ENCODE peak calls at places on chromosomes 13 and 19, in seven cellular contexts. H, A, M, U, P, D and F are unnamed samples.

GRCh38 chr19:55386515-55386947 is 799 bp downstream of the RPL28 start:
- DNase-seq in P (no peak), D (no peak), A (no peak), H (no peak), U (no peak), M (peak), F (no peak)

GRCh38 chr13:67390462-67391093 is 160.4 kb upstream of the PCDH9 start:
- DNase-seq in M (no peak), P (no peak), U (no peak), D (no peak), A (no peak), H (no peak), F (no peak)

GRCh38 chr13:32048816-32049215 is 17.2 kb downstream of the FRY start:
- DNase-seq in A (no peak), H (no peak), U (no peak), P (no peak), D (no peak), M (no peak), F (no peak)

GRCh38 chr13:91721413-91721812 is 323.0 kb downstream of the GPC5 start:
- DNase-seq in D (no peak), M (no peak), A (no peak), P (no peak), U (no peak), H (no peak), F (no peak)

GRCh38 chr13:26266311-26266710 is 12.4 kb downstream of the CDK8 start:
- DNase-seq in M (no peak), H (no peak), U (no peak), D (no peak), A (no peak), P (no peak), F (no peak)

GRCh38 chr13:49374585-49375290 is 69.1 kb downstream of the CAB39L start:
- DNase-seq in U (no peak), M (no peak), A (no peak), P (no peak), H (no peak), D (no peak), F (no peak)

GRCh38 chr19:29372921-29373797 is 152.6 kb upstream of the VSTM2B start:
- DNase-seq in A (no peak), D (no peak), M (no peak), P (no peak), U (no peak), H (no peak), F (no peak)

GRCh38 chr13:113106666-113107065 is 1.1 kb downstream of the F7 start:
- DNase-seq in D (no peak), A (no peak), P (no peak), U (no peak), H (no peak), M (no peak), F (no peak)

GRCh38 chr13:30313307-30313706 is 6.0 kb upstream of the KATNAL1 start:
- DNase-seq in A (no peak), U (no peak), D (no peak), M (peak), H (no peak), P (no peak), F (no peak)

GRCh38 chr13:20882206-20882605 is 20.3 kb downstream of the XPO4 start:
- DNase-seq in D (no peak), U (no peak), P (no peak), A (peak), H (peak), M (no peak), F (no peak)

GRCh38 chr13:87129602-87130300 is 541.4 kb upstream of the SLITRK5 start:
- DNase-seq in U (no peak), M (no peak), P (no peak), D (no peak), H (no peak), A (no peak), F (no peak)

GRCh38 chr13:36872621-36873020 is 47.4 kb downstream of the SMAD9 start:
- DNase-seq in P (no peak), H (peak), D (no peak), A (peak), U (peak), M (no peak), F (no peak)

GRCh38 chr13:72386138-72386684 is 341.2 kb downstream of the MZT1 start:
- DNase-seq in M (no peak), H (no peak), D (no peak), U (no peak), A (no peak), P (no peak), F (no peak)

GRCh38 chr19:17739121-17739875 is 12.0 kb upstream of the FCHO1 start:
- DNase-seq in U (peak), H (peak), M (peak), A (no peak), P (no peak), D (no peak), F (peak)

GRCh38 chr13:106700007-106700950 is 132.3 kb upstream of the ARGLU1 start:
- DNase-seq in U (no peak), D (no peak), M (no peak), H (no peak), A (no peak), P (no peak), F (no peak)

GRCh38 chr19:15871570-15871969 is 26.3 kb downstream of the CYP4F2 start:
- DNase-seq in H (no peak), M (peak), U (no peak), P (no peak), A (no peak), D (no peak), F (peak)

GRCh38 chr19:57351867-57352266 is 796 bp downstream of the ZNF304 start:
- DNase-seq in D (no peak), H (peak), U (no peak), P (no peak), M (no peak), A (peak), F (no peak)

GRCh38 chr19:19655051-19655594 is 8.4 kb downstream of the ATP13A1 start:
- DNase-seq in U (no peak), P (no peak), M (no peak), H (no peak), A (no peak), D (no peak), F (peak)

GRCh38 chr13:76683168-76683567 is 203.0 kb downstream of the KCTD12 start:
- DNase-seq in A (no peak), P (no peak), U (no peak), D (no peak), H (no peak), M (no peak), F (no peak)

GRCh38 chr13:113671066-113672001 is 4.3 kb downstream of the GRK1 start:
- DNase-seq in A (no peak), U (peak), D (no peak), M (no peak), H (no peak), P (no peak), F (no peak)

GRCh38 chr19:6271721-6272410 is 7.9 kb downstream of the MLLT1 start:
- DNase-seq in U (peak), A (peak), H (peak), D (peak), P (no peak), M (no peak), F (peak)
- TF ChIP-seq CTCF in U (no peak), A (no peak), H (no peak), D (no peak), P (no peak), M (no peak), F (no peak)

GRCh38 chr19:35219008-35219407 is 9.5 kb downstream of the FAM187B start:
- DNase-seq in M (no peak), D (no peak), P (no peak), U (no peak), A (no peak), H (no peak), F (no peak)

GRCh38 chr19:35214766-35215422 is 13.6 kb downstream of the FAM187B start:
- DNase-seq in U (no peak), M (no peak), H (no peak), P (no peak), A (no peak), D (no peak), F (no peak)

GRCh38 chr19:35216026-35216832 is 12.3 kb downstream of the FAM187B start:
- DNase-seq in D (no peak), A (no peak), U (no peak), P (no peak), M (no peak), H (no peak), F (no peak)

GRCh38 chr19:35213678-35214632 is 14.6 kb downstream of the FAM187B start:
- DNase-seq in M (peak), A (no peak), D (peak), P (peak), H (no peak), U (peak), F (peak)

DNA sequence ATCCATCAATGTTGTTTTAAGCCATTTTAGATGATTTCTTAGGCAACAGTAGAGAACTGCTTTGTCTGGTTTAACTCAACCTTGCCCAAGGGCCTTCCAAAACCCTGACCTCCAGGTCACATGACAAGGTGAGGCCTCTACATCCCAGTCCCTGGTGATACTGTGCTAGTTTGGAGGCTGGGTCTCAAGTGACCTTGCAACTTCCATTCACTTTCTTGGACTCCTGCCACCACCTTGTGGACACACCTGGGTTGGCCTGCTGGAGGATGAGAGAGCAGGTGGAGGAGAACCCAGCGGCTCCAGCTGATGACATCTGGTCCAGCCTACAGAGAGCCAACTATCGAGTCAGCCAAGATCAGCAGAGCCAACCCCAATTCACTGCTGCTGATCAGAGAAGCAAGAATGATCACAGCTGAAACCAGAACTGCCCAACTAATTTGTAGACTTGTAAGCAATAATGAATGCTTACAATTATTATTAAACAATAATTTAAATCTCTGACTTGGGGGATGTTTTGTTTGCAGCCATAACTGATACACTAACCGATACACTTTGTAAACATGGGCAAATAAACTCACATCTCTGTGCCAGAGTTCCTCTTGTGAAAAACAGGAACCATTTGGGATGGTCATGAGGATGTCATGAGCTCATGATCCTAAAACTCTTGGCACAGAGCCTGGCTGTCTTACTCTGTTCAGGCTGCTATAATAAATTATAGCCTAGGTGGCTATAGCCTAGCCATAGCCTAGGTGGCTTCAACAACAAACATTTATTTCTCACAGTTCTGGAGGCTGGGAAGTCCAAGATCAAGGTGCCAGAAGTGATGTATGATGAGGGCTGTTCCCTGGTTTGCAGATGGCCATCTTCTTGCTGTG is 11.5 kb downstream of the FAM187B start:
- DNase-seq in A (no peak), U (no peak), H (peak), D (peak), M (peak), P (peak), F (no peak)
- TF ChIP-seq CTCF in A (no peak), U (no peak), H (peak), D (no peak), M (peak), P (no peak), F (peak)

DNA sequence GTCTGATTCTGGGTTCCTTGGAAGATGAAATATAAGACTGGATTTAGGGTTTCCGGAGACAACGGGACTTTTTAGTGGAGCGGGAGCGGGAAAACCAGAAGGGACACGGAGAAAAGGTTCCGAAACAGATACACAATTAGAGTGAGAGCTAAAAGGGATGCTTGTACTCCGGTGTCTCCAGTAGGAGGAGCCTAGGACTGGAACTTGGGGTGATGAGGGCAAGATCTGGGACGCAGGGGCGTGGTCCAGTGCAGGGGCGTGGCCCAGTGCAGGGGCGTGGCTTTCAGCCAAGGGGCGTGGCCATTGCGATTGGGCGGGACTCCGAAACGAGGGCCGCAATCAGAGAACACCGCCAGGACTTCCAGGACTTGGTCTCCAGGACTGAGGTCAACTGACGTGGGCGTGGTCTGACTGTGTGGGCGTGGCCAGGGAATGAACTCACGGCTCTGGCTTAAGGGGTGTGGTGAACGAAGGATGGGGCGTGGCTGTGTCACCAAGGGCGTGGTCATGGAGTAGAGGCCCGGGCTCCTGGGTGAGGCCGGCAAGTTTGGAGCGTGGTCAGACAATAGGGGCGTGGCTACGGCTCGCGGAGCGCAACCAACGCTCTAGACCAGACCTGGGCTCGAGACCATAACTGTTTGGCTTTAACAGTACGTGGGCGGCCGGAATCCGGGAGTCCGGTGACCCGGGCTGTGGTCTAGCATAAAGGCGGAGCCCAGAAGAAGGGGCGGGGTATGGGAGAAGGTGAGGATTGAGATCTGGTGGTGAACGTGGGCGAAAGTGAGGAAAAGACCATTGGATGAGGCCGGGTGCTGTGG is at the start of gene DKKL1:
- DNase-seq in H (peak), U (peak), A (peak), M (peak), D (peak), P (peak), F (peak)
- TF ChIP-seq CTCF in H (peak), U (peak), A (peak), M (no peak), D (peak), P (no peak), F (no peak)

GRCh38 chr13:27354379-27354778 is 70.0 kb upstream of the GTF3A start:
- DNase-seq in A (no peak), M (no peak), U (no peak), D (no peak), P (no peak), H (no peak), F (no peak)
- TF ChIP-seq CTCF in A (no peak), M (no peak), U (peak), D (no peak), P (no peak), H (no peak), F (no peak)

DNA sequence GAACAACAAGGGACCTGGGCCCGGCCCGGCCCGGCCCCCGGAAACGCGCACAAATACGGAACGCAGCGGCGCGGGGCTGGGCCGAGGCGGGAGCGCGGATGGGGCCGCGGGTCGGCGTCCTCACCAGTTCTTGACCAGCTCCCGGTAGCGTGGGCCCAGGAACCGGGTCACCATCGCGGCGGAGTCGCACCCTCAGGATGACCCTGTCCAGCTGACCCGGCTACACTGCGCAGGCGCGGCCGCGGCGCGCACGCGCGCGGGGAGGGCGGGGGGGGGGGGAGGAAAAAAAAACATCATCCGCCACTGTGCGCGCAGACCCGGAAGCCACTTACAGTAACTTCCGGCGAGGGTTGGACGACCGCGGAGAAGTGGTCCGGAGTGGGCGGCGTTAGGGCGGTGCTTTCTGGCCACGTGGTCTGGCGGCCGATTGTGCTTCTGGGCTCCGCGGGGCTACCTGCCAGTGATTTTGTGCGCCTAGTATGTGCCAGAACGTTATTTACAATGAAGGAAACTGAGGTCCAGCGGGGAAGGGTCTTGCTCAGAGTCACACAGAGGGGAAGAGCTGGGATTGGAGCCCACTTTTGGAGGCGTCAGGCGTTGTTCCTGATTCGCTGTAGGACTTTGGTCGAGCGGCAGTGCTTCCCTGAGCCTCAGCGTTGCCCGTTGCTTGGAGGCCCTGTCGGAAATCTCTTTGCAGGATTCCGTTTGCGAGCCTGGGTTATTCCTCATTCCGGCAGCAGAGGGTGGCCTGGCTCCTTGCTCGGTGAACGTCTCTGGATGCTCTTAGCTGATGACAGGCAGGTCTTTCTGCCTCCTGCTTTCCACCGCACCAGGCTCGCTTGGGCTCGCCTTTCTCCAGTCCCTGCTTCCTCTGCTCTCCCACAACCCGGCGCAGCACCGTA is at the start of gene UQCR11:
- DNase-seq in P (peak), H (peak), D (peak), M (peak), A (peak), U (peak), F (peak)
- TF ChIP-seq CTCF in P (peak), H (peak), D (peak), M (peak), A (peak), U (peak), F (peak)

GRCh38 chr19:5154799-5155426 is 185.7 kb downstream of the PTPRS start:
- DNase-seq in U (no peak), D (no peak), M (no peak), H (no peak), P (no peak), A (no peak), F (no peak)

GRCh38 chr19:5155586-5156210 is 184.9 kb downstream of the PTPRS start:
- DNase-seq in H (no peak), A (no peak), U (no peak), M (no peak), D (no peak), P (no peak), F (no peak)

GRCh38 chr19:5152767-5153532 is 184.0 kb downstream of the KDM4B start:
- DNase-seq in P (no peak), D (no peak), M (no peak), A (no peak), H (no peak), U (no peak), F (no peak)

GRCh38 chr19:5153601-5154128 is 184.8 kb downstream of the KDM4B start:
- DNase-seq in M (peak), P (no peak), D (no peak), A (no peak), H (no peak), U (no peak), F (no peak)

GRCh38 chr19:5154129-5154798 is 185.4 kb downstream of the KDM4B start:
- DNase-seq in A (peak), U (no peak), M (peak), P (no peak), D (no peak), H (peak), F (peak)
- TF ChIP-seq CTCF in A (peak), U (peak), M (peak), P (peak), D (peak), H (peak), F (peak)

DNA sequence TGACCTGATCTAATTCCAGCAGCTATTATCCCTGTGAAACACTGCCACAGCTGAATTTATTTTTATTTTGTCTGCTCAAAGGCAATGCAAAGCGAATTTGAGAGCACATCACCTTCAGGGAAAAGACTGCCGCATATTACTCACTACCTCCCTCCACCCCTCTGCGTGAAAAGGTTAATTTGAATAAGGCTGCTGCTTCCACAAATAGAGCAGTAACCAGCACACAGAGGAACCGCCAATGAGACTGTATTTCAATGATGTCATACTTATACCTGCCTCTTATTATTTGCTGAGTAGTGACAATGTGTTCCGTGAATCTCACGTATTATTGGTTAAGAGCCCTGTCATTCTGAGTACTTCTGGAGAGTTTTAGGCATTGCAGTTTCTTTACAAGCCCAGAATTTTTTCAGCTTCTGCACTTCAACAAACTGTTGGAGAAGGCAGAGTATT is 156.1 kb upstream of the KLF12 start:
- DNase-seq in M (peak), P (no peak), H (peak), U (no peak), D (no peak), A (peak), F (peak)
- TF ChIP-seq CTCF in M (no peak), P (no peak), H (no peak), U (no peak), D (no peak), A (no peak), F (no peak)

GRCh38 chr19:47356900-47357299 is 7.8 kb downstream of the DHX34 start:
- DNase-seq in H (no peak), A (no peak), M (no peak), U (no peak), D (no peak), P (no peak), F (no peak)

GRCh38 chr19:47363758-47364529 is 14.8 kb downstream of the DHX34 start:
- DNase-seq in P (no peak), U (no peak), H (peak), M (no peak), D (no peak), A (peak), F (no peak)

GRCh38 chr19:47362321-47362720 is 13.2 kb downstream of the DHX34 start:
- DNase-seq in D (no peak), U (no peak), P (no peak), H (no peak), M (no peak), A (no peak), F (no peak)

GRCh38 chr19:47353307-47353712 is 4.2 kb downstream of the DHX34 start:
- DNase-seq in M (no peak), H (no peak), P (no peak), U (peak), A (no peak), D (no peak), F (no peak)

GRCh38 chr19:47357788-47358680 is 8.9 kb downstream of the DHX34 start:
- DNase-seq in H (peak), D (no peak), A (peak), U (no peak), M (no peak), P (no peak), F (no peak)
- TF ChIP-seq CTCF in H (peak), D (no peak), A (peak), U (no peak), M (no peak), P (no peak), F (peak)